ENCODE peak calls at places on chromosome 16, in five cellular contexts. F is A549, K is AG08396, J is caudate nucleus, D is GM19239. A is an unnamed sample.

GRCh38 chr16:49519741-49520140 is 146.1 kb downstream of the C16orf78 start:
- DNase-seq in F (no peak), K (no peak), J (no peak), D (no peak), A (no peak)

GRCh38 chr16:21610766-21611165 is 11.4 kb downstream of the METTL9 start:
- DNase-seq in F (no peak), K (no peak), J (no peak), D (no peak), A (no peak)

GRCh38 chr16:87416826-87417471 is 24.8 kb downstream of the MAP1LC3B start:
- DNase-seq in F (peak; percentile 15), K (peak; percentile 76), J (peak; percentile 18), D (no peak), A (peak; percentile 59)

GRCh38 chr16:1407749-1408148 is 6.8 kb downstream of the UNKL start:
- DNase-seq in F (no peak), K (no peak), J (no peak), D (no peak), A (no peak)

GRCh38 chr16:51896013-51896412 is 650.9 kb downstream of the TOX3 start:
- DNase-seq in F (no peak), K (no peak), J (no peak), D (no peak), A (no peak)

GRCh38 chr16:27495191-27495590 is 54.5 kb downstream of the GTF3C1 start:
- DNase-seq in F (no peak), K (peak; percentile 76), J (no peak), D (no peak), A (no peak)

GRCh38 chr16:89278441-89279240 is 61.1 kb downstream of the ZNF778 start:
- DNase-seq in F (no peak), K (no peak), J (no peak), D (no peak), A (no peak)

GRCh38 chr16:85250609-85251223 is 138.4 kb upstream of the CIBAR2 start:
- DNase-seq in F (no peak), K (no peak), J (no peak), D (no peak), A (no peak)

GRCh38 chr16:66036162-66036561 is 330.3 kb upstream of the CDH5 start:
- DNase-seq in F (no peak), K (no peak), J (no peak), D (no peak), A (no peak)

GRCh38 chr16:57534337-57534880 is 2.0 kb downstream of the CCDC102A start:
- DNase-seq in F (no peak), K (no peak), J (no peak), D (no peak), A (no peak)

GRCh38 chr16:21033707-21034106 is 116.9 kb downstream of the DNAH3 start:
- DNase-seq in F (no peak), K (no peak), J (peak; percentile 28), D (no peak), A (no peak)

GRCh38 chr16:56265184-56265583 is 73.9 kb downstream of the GNAO1 start:
- DNase-seq in F (no peak), K (no peak), J (no peak), D (no peak), A (no peak)

GRCh38 chr16:17177968-17178880 is 292.5 kb downstream of the XYLT1 start:
- DNase-seq in F (no peak), K (no peak), J (no peak), D (no peak), A (no peak)

GRCh38 chr16:11742041-11742535 is 569 bp downstream of the TXNDC11 start:
- DNase-seq in F (peak; percentile 25), K (peak; percentile 39), J (no peak), D (no peak), A (peak; percentile 20)

GRCh38 chr16:48366165-48367093 is 18.8 kb downstream of the SIAH1 start:
- DNase-seq in F (peak; percentile 69), K (peak; percentile 64), J (no peak), D (peak; percentile 33), A (peak; percentile 61)

GRCh38 chr16:74026373-74027281 is 270.0 kb upstream of the PSMD7 start:
- DNase-seq in F (no peak), K (no peak), J (no peak), D (no peak), A (no peak)

GRCh38 chr16:55039931-55040330 is 109.3 kb downstream of the IRX5 start:
- DNase-seq in F (no peak), K (no peak), J (no peak), D (no peak), A (no peak)

GRCh38 chr16:68236804-68237242 is 896 bp upstream of the ESRP2 start:
- DNase-seq in F (no peak), K (no peak), J (no peak), D (peak; percentile 51), A (no peak)

GRCh38 chr16:72936408-72936807 is 111.5 kb downstream of the ZFHX3 start:
- DNase-seq in F (no peak), K (no peak), J (no peak), D (no peak), A (no peak)

GRCh38 chr16:30651124-30652004 is 604 bp downstream of the PRR14 start:
- DNase-seq in F (peak; percentile 81), K (peak; percentile 87), J (no peak), D (peak; percentile 84), A (peak; percentile 82)

GRCh38 chr16:55605756-55606155 is 39.3 kb downstream of the CAPNS2 start:
- DNase-seq in F (no peak), K (no peak), J (no peak), D (no peak), A (no peak)

GRCh38 chr16:68792465-68793324 is 50.6 kb upstream of the TANGO6 start:
- DNase-seq in F (peak; percentile 21), K (no peak), J (no peak), D (no peak), A (no peak)

GRCh38 chr16:84985079-84986065 is 26.0 kb downstream of the ZDHHC7 start:
- DNase-seq in F (no peak), K (peak; percentile 71), J (no peak), D (no peak), A (peak; percentile 84)

GRCh38 chr16:78577597-78577996 is 478.1 kb downstream of the WWOX start:
- DNase-seq in F (no peak), K (no peak), J (no peak), D (no peak), A (no peak)

GRCh38 chr16:31284926-31285325 is 25.2 kb downstream of the ITGAM start:
- DNase-seq in F (no peak), K (no peak), J (no peak), D (no peak), A (no peak)

A was measured in hepatic stellate cell.